ENCODE peak calls at places on chromosomes 2 and 18, in six cellular contexts. One of them, this sample, is unnamed. For H3K36me3, the result is how much of the 10 kb centered on the place peaks cover.

GRCh38 chr2:58976374-58977055 is 735.4 kb upstream of the FANCL start:
- DNase-seq in esophagus squamous epithelium: no peak
- DNase-seq in upper lobe of right lung: no peak
- DNase-seq in adipocyte: no peak
- DNase-seq in CD8-positive, alpha-beta memory T cell: no peak
- DNase-seq in mammary epithelial cell: no peak
- DNase-seq in this sample: no peak

GRCh38 chr2:71783815-71784214 is 330.5 kb downstream of the DYSF start:
- DNase-seq in adipocyte: no peak
- DNase-seq in mammary epithelial cell: no peak
- DNase-seq in esophagus squamous epithelium: no peak
- DNase-seq in upper lobe of right lung: no peak
- DNase-seq in CD8-positive, alpha-beta memory T cell: no peak
- DNase-seq in this sample: no peak

GRCh38 chr18:29191263-29191662 is 1014.3 kb upstream of the CDH2 start:
- DNase-seq in CD8-positive, alpha-beta memory T cell: no peak
- DNase-seq in upper lobe of right lung: no peak
- DNase-seq in adipocyte: peak
- DNase-seq in esophagus squamous epithelium: no peak
- DNase-seq in mammary epithelial cell: peak
- DNase-seq in this sample: peak

GRCh38 chr2:5923957-5924945 is 232.1 kb downstream of the SOX11 start:
- DNase-seq in CD8-positive, alpha-beta memory T cell: no peak
- DNase-seq in mammary epithelial cell: no peak
- DNase-seq in adipocyte: no peak
- DNase-seq in upper lobe of right lung: no peak
- DNase-seq in esophagus squamous epithelium: no peak
- DNase-seq in this sample: no peak

GRCh38 chr2:134432438-134432883 is 178.6 kb downstream of the MGAT5 start:
- DNase-seq in CD8-positive, alpha-beta memory T cell: no peak
- DNase-seq in esophagus squamous epithelium: no peak
- DNase-seq in upper lobe of right lung: no peak
- DNase-seq in mammary epithelial cell: no peak
- DNase-seq in adipocyte: no peak
- DNase-seq in this sample: peak

GRCh38 chr2:185502351-185502750 is 236.3 kb upstream of the FSIP2 start:
- DNase-seq in esophagus squamous epithelium: no peak
- DNase-seq in adipocyte: peak
- DNase-seq in mammary epithelial cell: no peak
- DNase-seq in CD8-positive, alpha-beta memory T cell: no peak
- DNase-seq in upper lobe of right lung: no peak
- DNase-seq in this sample: peak

GRCh38 chr2:136327162-136327852 is 209.4 kb upstream of the CXCR4 start:
- DNase-seq in CD8-positive, alpha-beta memory T cell: peak
- DNase-seq in upper lobe of right lung: no peak
- DNase-seq in esophagus squamous epithelium: no peak
- DNase-seq in adipocyte: no peak
- DNase-seq in mammary epithelial cell: no peak
- DNase-seq in this sample: peak

GRCh38 chr2:64295326-64296149 is 151.3 kb upstream of the PELI1 start:
- DNase-seq in mammary epithelial cell: no peak
- DNase-seq in CD8-positive, alpha-beta memory T cell: no peak
- DNase-seq in esophagus squamous epithelium: no peak
- DNase-seq in adipocyte: no peak
- DNase-seq in upper lobe of right lung: no peak
- DNase-seq in this sample: no peak

GRCh38 chr2:235295831-235296230 is 198.0 kb upstream of the AGAP1 start:
- DNase-seq in CD8-positive, alpha-beta memory T cell: no peak
- DNase-seq in esophagus squamous epithelium: no peak
- DNase-seq in mammary epithelial cell: no peak
- DNase-seq in adipocyte: no peak
- DNase-seq in upper lobe of right lung: no peak
- DNase-seq in this sample: no peak

GRCh38 chr2:129912871-129913694 is 66.4 kb upstream of the RAB6C start:
- DNase-seq in CD8-positive, alpha-beta memory T cell: no peak
- DNase-seq in upper lobe of right lung: peak
- DNase-seq in esophagus squamous epithelium: no peak
- DNase-seq in adipocyte: no peak
- DNase-seq in mammary epithelial cell: no peak
- DNase-seq in this sample: no peak

GRCh38 chr2:18345848-18346247 is 214.6 kb downstream of the RDH14 start:
- DNase-seq in esophagus squamous epithelium: no peak
- DNase-seq in CD8-positive, alpha-beta memory T cell: no peak
- DNase-seq in adipocyte: peak
- DNase-seq in mammary epithelial cell: peak
- DNase-seq in upper lobe of right lung: peak
- DNase-seq in this sample: peak

GRCh38 chr2:120711694-120712093 is 24.0 kb upstream of the GLI2 start:
- DNase-seq in adipocyte: no peak
- DNase-seq in mammary epithelial cell: no peak
- DNase-seq in CD8-positive, alpha-beta memory T cell: no peak
- DNase-seq in esophagus squamous epithelium: no peak
- DNase-seq in upper lobe of right lung: peak
- DNase-seq in this sample: no peak

GRCh38 chr2:128950760-128951159 is 632.1 kb upstream of the HS6ST1 start:
- DNase-seq in upper lobe of right lung: no peak
- DNase-seq in mammary epithelial cell: no peak
- DNase-seq in esophagus squamous epithelium: no peak
- DNase-seq in adipocyte: no peak
- DNase-seq in CD8-positive, alpha-beta memory T cell: no peak
- DNase-seq in this sample: no peak

GRCh38 chr18:3773303-3773702 is 323.3 kb downstream of the TGIF1 start:
- DNase-seq in upper lobe of right lung: no peak
- DNase-seq in CD8-positive, alpha-beta memory T cell: no peak
- DNase-seq in esophagus squamous epithelium: no peak
- DNase-seq in adipocyte: no peak
- DNase-seq in mammary epithelial cell: no peak
- DNase-seq in this sample: peak

GRCh38 chr2:10759151-10759714 is 37.8 kb downstream of the ATP6V1C2 start:
- DNase-seq in upper lobe of right lung: no peak
- DNase-seq in mammary epithelial cell: no peak
- DNase-seq in esophagus squamous epithelium: no peak
- DNase-seq in adipocyte: no peak
- DNase-seq in CD8-positive, alpha-beta memory T cell: no peak
- DNase-seq in this sample: no peak

GRCh38 chr2:317501-318424 is 29.9 kb upstream of the ALKAL2 start:
- DNase-seq in mammary epithelial cell: peak
- DNase-seq in upper lobe of right lung: no peak
- DNase-seq in adipocyte: no peak
- DNase-seq in esophagus squamous epithelium: no peak
- DNase-seq in CD8-positive, alpha-beta memory T cell: peak
- DNase-seq in this sample: no peak

DNA sequence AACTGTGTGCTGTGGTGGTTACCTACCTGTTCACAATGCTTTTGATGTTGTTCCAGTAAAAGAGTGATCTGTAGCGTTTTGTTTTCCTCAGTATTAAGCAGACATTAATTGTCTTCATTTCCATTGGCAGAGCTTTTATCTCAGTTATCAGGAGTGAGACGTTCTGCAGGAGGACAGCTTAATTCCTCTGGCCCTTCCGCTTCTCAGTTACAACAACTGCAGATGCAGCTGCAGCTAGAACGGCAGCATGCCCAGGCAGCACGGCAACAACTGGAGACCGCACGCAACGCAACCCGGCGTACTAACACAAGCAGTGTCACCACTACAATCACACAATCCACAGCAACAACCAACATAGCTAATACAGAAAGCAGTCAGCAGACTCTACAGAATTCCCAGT is 78.3 kb downstream of the KCMF1 start:
- DNase-seq in CD8-positive, alpha-beta memory T cell: no peak
- DNase-seq in esophagus squamous epithelium: no peak
- DNase-seq in upper lobe of right lung: no peak
- DNase-seq in mammary epithelial cell: no peak
- DNase-seq in adipocyte: no peak
- DNase-seq in this sample: no peak
- H3K36me3 ChIP-seq in CD8-positive, alpha-beta memory T cell: under half
- H3K36me3 ChIP-seq in esophagus squamous epithelium: under half
- H3K36me3 ChIP-seq in upper lobe of right lung: half or more
- H3K36me3 ChIP-seq in mammary epithelial cell: under half
- H3K36me3 ChIP-seq in adipocyte: half or more
- H3K36me3 ChIP-seq in this sample: under half

DNA sequence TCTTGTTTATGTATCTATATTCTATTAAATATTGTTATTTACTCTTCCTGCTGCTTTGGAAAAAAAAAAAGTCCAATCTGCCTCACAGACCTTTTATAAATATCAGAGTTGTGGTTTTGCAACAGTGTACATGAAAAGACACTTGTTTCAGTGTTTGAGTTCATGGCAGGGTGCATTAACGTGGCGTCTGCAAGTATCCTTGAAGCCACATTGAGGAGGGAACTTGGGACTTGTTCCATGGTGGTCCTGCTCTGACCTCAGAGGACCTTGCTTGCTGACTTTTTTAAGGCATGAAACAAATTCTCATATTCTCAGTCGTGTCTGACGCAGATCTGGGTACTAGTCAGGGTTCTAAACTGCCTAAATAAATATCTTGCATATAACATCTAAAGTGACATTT is 55.1 kb downstream of the CRIM1 start:
- DNase-seq in esophagus squamous epithelium: no peak
- DNase-seq in CD8-positive, alpha-beta memory T cell: no peak
- DNase-seq in upper lobe of right lung: no peak
- DNase-seq in mammary epithelial cell: no peak
- DNase-seq in adipocyte: no peak
- DNase-seq in this sample: no peak
- H3K36me3 ChIP-seq in esophagus squamous epithelium: under half
- H3K36me3 ChIP-seq in CD8-positive, alpha-beta memory T cell: under half
- H3K36me3 ChIP-seq in upper lobe of right lung: under half
- H3K36me3 ChIP-seq in mammary epithelial cell: under half
- H3K36me3 ChIP-seq in adipocyte: under half
- H3K36me3 ChIP-seq in this sample: under half

DNA sequence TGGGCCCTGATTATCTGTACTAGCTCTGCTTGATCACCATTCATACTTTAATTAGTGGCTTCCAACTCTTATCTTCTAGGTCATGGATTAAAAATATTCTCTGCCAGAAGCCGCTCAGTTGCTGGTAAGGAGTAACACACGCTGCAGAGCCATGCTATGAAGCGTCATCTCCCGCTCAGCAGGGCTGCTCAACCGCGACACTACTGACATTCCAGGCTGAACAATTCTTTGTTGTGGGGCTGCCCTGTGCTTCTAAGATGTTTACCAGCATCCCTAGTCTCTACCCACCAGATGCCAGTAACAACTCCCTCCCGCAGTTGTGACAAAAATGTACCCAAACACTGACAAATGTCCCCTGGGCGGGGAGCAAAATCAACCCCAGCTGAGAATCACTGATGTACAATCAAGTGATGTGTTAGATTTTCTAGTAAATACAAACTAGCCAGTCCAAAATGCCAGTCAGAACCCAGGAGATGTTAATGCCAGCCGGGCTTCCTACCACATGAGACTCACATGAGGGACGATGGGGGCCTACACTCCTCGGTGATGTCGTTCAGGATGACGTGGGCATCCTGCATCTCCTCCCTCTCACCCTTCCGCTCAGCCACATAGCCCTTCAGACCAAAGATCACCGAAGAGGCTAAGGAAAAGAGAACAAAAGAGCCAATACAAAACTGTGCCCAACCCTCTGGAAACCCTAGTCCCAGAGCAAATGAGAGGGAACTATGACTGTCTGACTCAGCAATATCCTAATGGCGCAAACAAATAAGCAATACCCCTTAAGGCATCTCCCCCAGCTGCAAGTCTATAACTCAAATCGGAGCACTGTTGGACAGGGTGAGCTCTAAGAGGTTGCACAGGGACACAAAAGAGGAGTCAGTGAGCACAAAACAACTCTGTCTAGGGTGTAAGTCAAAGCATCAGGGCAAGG is 15.6 kb downstream of the ILKAP start:
- DNase-seq in esophagus squamous epithelium: no peak
- DNase-seq in upper lobe of right lung: no peak
- DNase-seq in adipocyte: no peak
- DNase-seq in mammary epithelial cell: no peak
- DNase-seq in CD8-positive, alpha-beta memory T cell: no peak
- DNase-seq in this sample: no peak
- H3K36me3 ChIP-seq in esophagus squamous epithelium: half or more
- H3K36me3 ChIP-seq in upper lobe of right lung: half or more
- H3K36me3 ChIP-seq in adipocyte: half or more
- H3K36me3 ChIP-seq in mammary epithelial cell: under half
- H3K36me3 ChIP-seq in CD8-positive, alpha-beta memory T cell: half or more
- H3K36me3 ChIP-seq in this sample: under half

GRCh38 chr2:68784849-68785248 is 50.2 kb downstream of the ARHGAP25 start:
- DNase-seq in esophagus squamous epithelium: no peak
- DNase-seq in mammary epithelial cell: no peak
- DNase-seq in upper lobe of right lung: no peak
- DNase-seq in CD8-positive, alpha-beta memory T cell: no peak
- DNase-seq in adipocyte: no peak
- DNase-seq in this sample: no peak
- H3K36me3 ChIP-seq in esophagus squamous epithelium: under half
- H3K36me3 ChIP-seq in mammary epithelial cell: under half
- H3K36me3 ChIP-seq in upper lobe of right lung: half or more
- H3K36me3 ChIP-seq in CD8-positive, alpha-beta memory T cell: half or more
- H3K36me3 ChIP-seq in adipocyte: under half
- H3K36me3 ChIP-seq in this sample: under half

DNA sequence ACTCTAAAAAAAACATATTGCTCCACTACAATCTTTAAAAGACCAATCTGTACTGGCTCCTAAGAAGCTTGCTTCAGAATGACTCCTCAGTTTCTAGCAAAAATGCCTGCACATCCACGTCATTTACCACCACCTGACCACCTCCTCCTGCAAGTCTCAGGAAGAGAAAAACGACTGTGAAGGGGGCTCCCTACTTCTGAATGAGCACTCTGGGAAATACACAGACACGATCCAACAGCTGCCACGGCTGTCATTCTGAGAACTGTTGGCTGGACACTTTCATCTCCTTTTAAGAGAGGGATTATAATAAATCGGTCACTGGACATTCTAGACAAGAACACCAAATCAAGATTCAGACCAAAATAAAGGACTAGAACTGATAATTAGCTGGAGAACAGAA is 21.5 kb downstream of the EPG5 start:
- DNase-seq in upper lobe of right lung: no peak
- DNase-seq in mammary epithelial cell: no peak
- DNase-seq in esophagus squamous epithelium: no peak
- DNase-seq in adipocyte: no peak
- DNase-seq in CD8-positive, alpha-beta memory T cell: no peak
- DNase-seq in this sample: no peak
- H3K36me3 ChIP-seq in upper lobe of right lung: half or more
- H3K36me3 ChIP-seq in mammary epithelial cell: under half
- H3K36me3 ChIP-seq in esophagus squamous epithelium: under half
- H3K36me3 ChIP-seq in adipocyte: half or more
- H3K36me3 ChIP-seq in CD8-positive, alpha-beta memory T cell: half or more
- H3K36me3 ChIP-seq in this sample: under half

DNA sequence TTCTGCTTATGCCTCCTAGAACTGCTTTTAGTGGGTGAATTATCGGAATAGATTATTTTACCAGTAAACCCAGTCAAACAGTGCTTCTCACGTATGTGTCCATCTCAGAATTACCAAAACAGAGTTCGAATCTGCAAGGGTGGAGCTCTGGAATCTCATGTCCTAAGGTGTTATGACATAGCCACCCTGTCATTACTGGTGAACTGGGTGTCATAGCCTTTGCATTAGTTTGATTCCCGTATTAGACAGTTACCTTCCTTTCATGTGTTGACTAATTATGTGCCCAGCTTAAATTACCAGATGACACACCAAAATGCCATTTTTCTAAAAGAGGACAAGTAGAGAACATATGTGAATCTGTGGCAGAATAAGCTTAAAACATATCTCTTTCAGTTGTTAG is 15.2 kb upstream of the KCNJ13 start:
- DNase-seq in upper lobe of right lung: no peak
- DNase-seq in CD8-positive, alpha-beta memory T cell: no peak
- DNase-seq in adipocyte: no peak
- DNase-seq in esophagus squamous epithelium: no peak
- DNase-seq in mammary epithelial cell: no peak
- DNase-seq in this sample: no peak
- H3K36me3 ChIP-seq in upper lobe of right lung: half or more
- H3K36me3 ChIP-seq in CD8-positive, alpha-beta memory T cell: under half
- H3K36me3 ChIP-seq in adipocyte: half or more
- H3K36me3 ChIP-seq in esophagus squamous epithelium: under half
- H3K36me3 ChIP-seq in mammary epithelial cell: under half
- H3K36me3 ChIP-seq in this sample: under half